ENCODE peak calls at places on chromosomes 7 and 10, in four cellular contexts. One of them, this sample, is unnamed.

GRCh38 chr7:105016083-105017075 is 2.4 kb downstream of the KMT2E start:
- DNase-seq in thoracic aorta: no peak
- DNase-seq in keratinocyte: no peak
- DNase-seq in WTC11: no peak
- DNase-seq in this sample: no peak

GRCh38 chr7:24851791-24852190 is 94.5 kb upstream of the GSDME start:
- DNase-seq in thoracic aorta: no peak
- DNase-seq in keratinocyte: no peak
- DNase-seq in WTC11: no peak
- DNase-seq in this sample: no peak

GRCh38 chr10:43218951-43219837 is 47.7 kb downstream of the RASGEF1A start:
- DNase-seq in thoracic aorta: no peak
- DNase-seq in keratinocyte: no peak
- DNase-seq in WTC11: no peak
- DNase-seq in this sample: no peak

GRCh38 chr10:127578628-127579305 is 29.7 kb downstream of the NPS start:
- DNase-seq in thoracic aorta: no peak
- DNase-seq in keratinocyte: no peak
- DNase-seq in WTC11: no peak
- DNase-seq in this sample: no peak

GRCh38 chr10:30346135-30346534 is 2.9 kb downstream of the MTPAP start:
- DNase-seq in thoracic aorta: no peak
- DNase-seq in keratinocyte: no peak
- DNase-seq in WTC11: no peak
- DNase-seq in this sample: no peak

GRCh38 chr7:2525161-2525930 is 5.8 kb downstream of the LFNG start:
- DNase-seq in thoracic aorta: no peak
- DNase-seq in keratinocyte: no peak
- DNase-seq in WTC11: no peak
- DNase-seq in this sample: no peak

GRCh38 chr7:79820387-79820786 is 314.2 kb upstream of the GNAI1 start:
- DNase-seq in thoracic aorta: no peak
- DNase-seq in keratinocyte: no peak
- DNase-seq in WTC11: no peak
- DNase-seq in this sample: peak

GRCh38 chr7:41933427-41933826 is 230.5 kb upstream of the INHBA start:
- DNase-seq in thoracic aorta: no peak
- DNase-seq in keratinocyte: no peak
- DNase-seq in WTC11: no peak
- DNase-seq in this sample: no peak

GRCh38 chr10:52566471-52567246 is 205.9 kb downstream of the MBL2 start:
- DNase-seq in thoracic aorta: no peak
- DNase-seq in keratinocyte: no peak
- DNase-seq in WTC11: no peak
- DNase-seq in this sample: no peak

GRCh38 chr7:68969571-68969970 is 628.7 kb upstream of the AUTS2 start:
- DNase-seq in thoracic aorta: no peak
- DNase-seq in keratinocyte: no peak
- DNase-seq in WTC11: no peak
- DNase-seq in this sample: no peak

GRCh38 chr10:24727811-24728210 is 4.1 kb upstream of the ARHGAP21 start:
- DNase-seq in thoracic aorta: no peak
- DNase-seq in keratinocyte: no peak
- DNase-seq in WTC11: peak
- DNase-seq in this sample: no peak

GRCh38 chr10:89416465-89416864 is 2.1 kb downstream of the IFIT5 start:
- DNase-seq in thoracic aorta: no peak
- DNase-seq in keratinocyte: no peak
- DNase-seq in WTC11: no peak
- DNase-seq in this sample: no peak

GRCh38 chr10:89421018-89421476 is 6.7 kb downstream of the IFIT5 start:
- DNase-seq in thoracic aorta: no peak
- DNase-seq in keratinocyte: no peak
- DNase-seq in WTC11: no peak
- DNase-seq in this sample: no peak

GRCh38 chr10:89414146-89414878 is at the start of gene IFIT5:
- DNase-seq in thoracic aorta: no peak
- DNase-seq in keratinocyte: no peak
- DNase-seq in WTC11: peak
- DNase-seq in this sample: peak

GRCh38 chr10:89414879-89415821 is 782 bp downstream of the IFIT5 start:
- DNase-seq in thoracic aorta: no peak
- DNase-seq in keratinocyte: no peak
- DNase-seq in WTC11: peak
- DNase-seq in this sample: peak

GRCh38 chr10:89419548-89419947 is 5.2 kb downstream of the IFIT5 start:
- DNase-seq in thoracic aorta: no peak
- DNase-seq in keratinocyte: no peak
- DNase-seq in WTC11: no peak
- DNase-seq in this sample: no peak
- TF ChIP-seq CTCF in thoracic aorta: no peak
- TF ChIP-seq CTCF in keratinocyte: no peak
- TF ChIP-seq CTCF in WTC11: peak
- TF ChIP-seq CTCF in this sample: peak

GRCh38 chr7:130814753-130815152 is 80.7 kb upstream of the KLF14 start:
- DNase-seq in thoracic aorta: no peak
- DNase-seq in keratinocyte: no peak
- DNase-seq in WTC11: no peak
- DNase-seq in this sample: no peak
- TF ChIP-seq CTCF in thoracic aorta: peak
- TF ChIP-seq CTCF in keratinocyte: no peak
- TF ChIP-seq CTCF in WTC11: peak
- TF ChIP-seq CTCF in this sample: peak

DNA sequence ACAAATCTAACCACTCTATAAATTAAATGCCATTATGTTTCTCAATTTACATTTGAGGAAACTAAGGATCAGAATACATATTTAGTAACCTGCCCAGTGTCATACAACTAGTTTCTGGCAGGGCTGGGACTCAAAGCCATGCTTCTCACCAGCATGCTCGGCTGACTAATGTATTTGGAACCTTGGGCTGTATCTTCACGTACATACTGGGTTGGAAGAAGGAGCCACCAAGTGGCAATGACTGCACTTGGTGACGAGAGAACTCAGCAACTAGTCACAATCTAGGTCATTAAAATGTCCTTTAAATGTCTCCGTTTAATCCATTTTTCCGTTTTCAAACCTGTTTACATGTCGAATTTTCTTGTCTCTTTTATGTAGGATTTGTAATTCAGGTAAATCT is 42.9 kb downstream of the CHRM2 start:
- DNase-seq in thoracic aorta: no peak
- DNase-seq in keratinocyte: no peak
- DNase-seq in WTC11: no peak
- DNase-seq in this sample: no peak
- TF ChIP-seq CTCF in thoracic aorta: no peak
- TF ChIP-seq CTCF in keratinocyte: no peak
- TF ChIP-seq CTCF in WTC11: no peak
- TF ChIP-seq CTCF in this sample: no peak

DNA sequence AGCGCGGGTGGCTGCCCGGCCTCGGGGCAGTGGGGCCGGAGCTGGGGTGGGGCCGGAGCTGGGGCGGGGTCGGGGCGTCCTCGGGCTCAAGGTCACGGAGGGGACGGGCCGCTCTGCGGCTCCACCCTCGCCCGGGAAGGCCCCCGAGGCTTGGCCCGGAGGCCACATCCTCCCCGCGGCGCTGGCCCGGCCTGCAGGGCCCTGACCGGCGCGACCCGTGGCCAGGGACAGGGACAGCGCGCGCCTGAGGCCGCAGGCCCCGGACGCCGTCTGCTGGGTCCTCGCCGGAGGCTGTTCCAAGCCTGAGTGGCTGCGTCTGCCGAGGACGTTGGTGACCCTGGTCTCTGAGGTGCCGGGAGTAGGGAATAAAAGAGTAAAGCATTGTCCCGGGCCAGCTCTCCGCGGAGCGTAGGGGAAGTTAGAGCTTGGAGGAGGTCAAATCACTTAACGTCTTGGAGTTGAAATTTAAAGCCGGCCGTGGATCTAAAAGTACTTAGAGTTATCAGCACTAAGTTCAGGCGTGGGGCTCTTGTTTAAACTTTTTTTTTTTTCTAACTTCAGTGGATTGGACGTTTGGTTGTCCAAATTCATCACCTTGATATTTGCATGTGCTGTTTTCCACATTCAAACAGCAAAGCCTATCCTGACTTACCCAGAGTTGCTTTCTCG is 551 bp downstream of the NIPSNAP2 start:
- DNase-seq in thoracic aorta: peak
- DNase-seq in keratinocyte: no peak
- DNase-seq in WTC11: peak
- DNase-seq in this sample: peak
- TF ChIP-seq CTCF in thoracic aorta: no peak
- TF ChIP-seq CTCF in keratinocyte: no peak
- TF ChIP-seq CTCF in WTC11: no peak
- TF ChIP-seq CTCF in this sample: no peak

GRCh38 chr7:155796381-155797261 is 15.6 kb downstream of the SHH start:
- DNase-seq in thoracic aorta: no peak
- DNase-seq in keratinocyte: no peak
- DNase-seq in WTC11: peak
- DNase-seq in this sample: peak
- TF ChIP-seq CTCF in thoracic aorta: peak
- TF ChIP-seq CTCF in keratinocyte: peak
- TF ChIP-seq CTCF in WTC11: peak
- TF ChIP-seq CTCF in this sample: peak

GRCh38 chr10:116472874-116473273 is 45.2 kb downstream of the PNLIPRP3 start:
- DNase-seq in thoracic aorta: no peak
- DNase-seq in keratinocyte: no peak
- DNase-seq in WTC11: no peak
- DNase-seq in this sample: no peak

GRCh38 chr10:116469437-116469836 is 41.8 kb downstream of the PNLIPRP3 start:
- DNase-seq in thoracic aorta: no peak
- DNase-seq in keratinocyte: no peak
- DNase-seq in WTC11: no peak
- DNase-seq in this sample: no peak

GRCh38 chr10:116466715-116467422 is 39.2 kb downstream of the PNLIPRP3 start:
- DNase-seq in thoracic aorta: no peak
- DNase-seq in keratinocyte: no peak
- DNase-seq in WTC11: no peak
- DNase-seq in this sample: no peak

GRCh38 chr10:116470071-116470470 is 42.4 kb downstream of the PNLIPRP3 start:
- DNase-seq in thoracic aorta: no peak
- DNase-seq in keratinocyte: no peak
- DNase-seq in WTC11: no peak
- DNase-seq in this sample: no peak

DNA sequence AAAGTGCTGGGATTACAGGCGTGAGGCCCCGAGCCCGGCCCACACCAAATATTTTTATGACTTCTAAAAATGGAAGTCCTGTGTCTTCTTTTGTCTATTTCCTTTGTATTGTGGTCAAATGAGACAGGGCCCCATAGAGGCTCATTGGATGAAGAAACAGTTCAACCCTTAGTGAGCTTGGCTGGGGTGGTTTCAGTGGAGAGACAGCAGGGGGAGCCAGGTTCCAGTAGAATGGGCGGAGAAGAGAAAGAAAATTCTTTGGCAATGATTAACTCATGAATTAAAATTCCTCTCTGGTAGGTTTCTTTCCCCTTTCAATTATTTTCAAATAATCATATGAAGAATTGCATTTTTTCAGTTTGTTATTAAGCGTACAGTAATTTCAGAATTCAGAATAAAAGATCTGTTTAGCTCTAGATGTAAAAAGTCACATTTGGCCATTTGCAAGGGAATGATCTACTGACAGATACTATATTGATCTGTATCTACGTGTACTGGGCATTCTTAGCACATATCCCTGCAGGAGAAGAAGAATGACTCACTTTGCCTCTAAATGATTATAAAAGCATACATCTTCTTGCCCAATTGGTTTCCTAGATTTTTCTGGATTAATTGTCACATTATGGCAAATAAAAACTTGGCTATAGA is 43.2 kb downstream of the PNLIPRP3 start:
- DNase-seq in thoracic aorta: no peak
- DNase-seq in keratinocyte: no peak
- DNase-seq in WTC11: peak
- DNase-seq in this sample: peak
- TF ChIP-seq CTCF in thoracic aorta: no peak
- TF ChIP-seq CTCF in keratinocyte: peak
- TF ChIP-seq CTCF in WTC11: peak
- TF ChIP-seq CTCF in this sample: peak

GRCh38 chr7:72416846-72417245 is 4.7 kb upstream of the CALN1 start:
- DNase-seq in thoracic aorta: no peak
- DNase-seq in keratinocyte: no peak
- DNase-seq in WTC11: no peak
- DNase-seq in this sample: no peak
- TF ChIP-seq CTCF in thoracic aorta: no peak
- TF ChIP-seq CTCF in keratinocyte: no peak
- TF ChIP-seq CTCF in WTC11: no peak
- TF ChIP-seq CTCF in this sample: no peak

GRCh38 chr7:362416-363096 is 72.6 kb downstream of the FOXL3 start:
- DNase-seq in thoracic aorta: no peak
- DNase-seq in keratinocyte: no peak
- DNase-seq in WTC11: no peak
- DNase-seq in this sample: peak
- TF ChIP-seq CTCF in thoracic aorta: no peak
- TF ChIP-seq CTCF in keratinocyte: no peak
- TF ChIP-seq CTCF in WTC11: no peak
- TF ChIP-seq CTCF in this sample: no peak